ENCODE peak calls at places on chromosomes 12 and 14, in five cellular contexts. B is sigmoid colon; K is GM23338; H is A549; P is naive thymus-derived CD4-positive, alpha-beta T cell. U is an unnamed sample.

GRCh38 chr14:44030963-44031362 is 476.1 kb downstream of the FSCB start:
- DNase-seq in P (no peak), B (no peak), K (peak; percentile 21), H (no peak), U (no peak)

GRCh38 chr12:23525450-23526072 is 423.9 kb downstream of the SOX5 start:
- DNase-seq in K (no peak), P (no peak), B (no peak), H (no peak), U (peak; percentile 39)

GRCh38 chr14:90288646-90289355 is 32.4 kb downstream of the PSMC1 start:
- DNase-seq in H (no peak), P (no peak), K (no peak), B (no peak), U (no peak)

GRCh38 chr14:60266021-60266937 is 17.3 kb downstream of the PPM1A start:
- DNase-seq in P (peak; percentile 16), K (peak; percentile 74), B (no peak), H (peak; percentile 16), U (no peak)

GRCh38 chr14:51168220-51168613 is 71.8 kb upstream of the TMX1 start:
- DNase-seq in K (no peak), B (no peak), H (no peak), P (no peak), U (no peak)

GRCh38 chr14:59343585-59343984 is 121.6 kb downstream of the GPR135 start:
- DNase-seq in K (no peak), B (no peak), P (no peak), H (no peak), U (no peak)

GRCh38 chr12:19654630-19655384 is 215.5 kb downstream of the AEBP2 start:
- DNase-seq in P (no peak), K (no peak), B (no peak), H (no peak), U (no peak)

GRCh38 chr14:91368681-91369416 is 48.8 kb downstream of the CCDC88C start:
- DNase-seq in P (no peak), B (no peak), H (no peak), K (no peak), U (no peak)

GRCh38 chr14:51410846-51411245 is 170.8 kb downstream of the TMX1 start:
- DNase-seq in P (no peak), B (no peak), H (no peak), K (no peak), U (no peak)

GRCh38 chr14:85991156-85991555 is 461.2 kb downstream of the FLRT2 start:
- DNase-seq in H (no peak), P (no peak), K (no peak), B (no peak), U (no peak)

GRCh38 chr14:54565236-54566151 is 1.4 kb upstream of the SAMD4A start:
- DNase-seq in H (peak; percentile 88), P (peak; percentile 75), K (peak; percentile 90), B (peak; percentile 99), U (no peak)

GRCh38 chr14:44372807-44373497 is 134.1 kb downstream of the FSCB start:
- DNase-seq in P (no peak), H (no peak), K (no peak), B (no peak), U (no peak)

GRCh38 chr14:55353686-55354467 is 57.8 kb downstream of the ATG14 start:
- DNase-seq in B (no peak), H (no peak), P (peak; percentile 53), K (no peak), U (no peak)

DNA sequence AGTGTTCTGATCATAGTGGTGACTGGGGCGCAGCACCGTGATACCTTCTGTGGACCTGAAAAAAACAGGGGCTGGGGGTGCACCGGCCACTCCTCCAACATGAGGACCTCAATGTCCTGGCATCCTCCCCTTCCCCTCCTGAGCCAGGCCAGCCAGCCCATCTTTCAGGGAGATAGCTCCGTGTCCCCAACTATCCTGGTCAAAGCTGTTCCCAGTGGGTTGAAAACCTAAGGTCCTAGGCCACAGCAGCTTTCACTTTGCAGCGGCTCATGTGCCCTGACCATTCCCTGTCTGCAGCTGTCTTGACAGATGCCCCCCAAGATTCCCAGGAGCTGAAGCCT is 75.7 kb downstream of the BCL11B start:
- DNase-seq in K (no peak), B (no peak), H (no peak), P (no peak), U (no peak)
- H3K27ac ChIP-seq in K (no peak overlapping the region), B (no peak overlapping the region), H (no peak overlapping the region), P (peak overlapping the region; percentile 85), U (no peak overlapping the region)

GRCh38 chr12:4443616-4444015 is 2.0 kb downstream of the FGF6 start:
- DNase-seq in H (no peak), P (no peak), B (no peak), K (no peak), U (no peak)
- H3K27ac ChIP-seq in H (no peak overlapping the region), P (no peak overlapping the region), B (no peak overlapping the region), K (no peak overlapping the region), U (no peak overlapping the region)

DNA sequence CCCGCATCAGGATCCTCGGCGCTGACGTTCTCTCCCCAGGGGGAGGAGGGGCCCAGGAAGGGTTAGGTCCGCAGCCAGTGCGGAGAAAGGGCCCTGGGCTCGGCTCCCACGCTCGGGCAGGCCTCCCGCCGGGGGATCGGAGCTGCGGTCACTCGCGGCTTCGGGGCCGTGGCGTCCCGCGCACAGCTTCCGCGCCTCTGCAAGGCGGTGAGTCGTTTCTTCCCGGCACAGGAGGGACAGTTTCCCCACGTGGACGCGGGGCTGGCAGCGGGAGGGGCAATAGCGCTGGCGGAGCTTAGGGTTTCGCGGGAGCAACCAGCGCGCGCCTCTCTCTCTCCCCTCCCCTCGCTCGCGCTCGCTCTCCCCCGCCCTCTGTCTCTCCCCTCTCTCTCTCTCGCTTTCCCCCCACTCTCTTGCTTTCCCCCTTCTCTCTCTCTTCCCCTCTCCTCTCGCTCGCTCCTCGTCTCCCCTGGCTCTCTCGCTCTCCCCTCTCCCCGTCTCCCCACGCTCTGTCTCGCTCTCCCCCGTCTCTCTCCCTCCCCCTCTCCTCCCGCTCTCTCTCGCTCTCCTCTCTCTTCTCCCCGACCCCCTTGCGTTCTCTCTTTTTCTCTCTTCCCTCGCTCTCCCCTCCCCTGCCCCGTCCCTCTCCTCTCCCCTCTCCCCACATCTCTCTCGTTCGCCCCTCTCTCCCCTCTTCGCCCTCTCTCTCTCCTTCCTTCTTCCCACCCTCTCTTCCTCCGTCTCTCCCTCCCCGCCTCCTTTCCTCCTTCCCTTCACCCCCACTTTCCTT is 12.8 kb upstream of the MAP3K9 start:
- DNase-seq in K (peak; percentile 77), H (peak; percentile 62), P (peak; percentile 39), B (peak; percentile 76), U (no peak)
- H3K27ac ChIP-seq in K (peak overlapping the region; percentile 32), H (peak overlapping the region; percentile 89), P (peak overlapping the region; percentile 33), B (peak overlapping the region; percentile 36), U (no peak overlapping the region)

GRCh38 chr14:49897965-49898364 is 5.1 kb downstream of the ARF6 start:
- DNase-seq in K (no peak), H (no peak), P (no peak), B (no peak), U (no peak)

GRCh38 chr14:49896956-49897355 is 4.1 kb downstream of the ARF6 start:
- DNase-seq in B (no peak), H (no peak), K (no peak), P (no peak), U (no peak)

GRCh38 chr14:49897414-49897813 is 4.5 kb downstream of the ARF6 start:
- DNase-seq in K (no peak), H (no peak), P (no peak), B (no peak), U (no peak)

GRCh38 chr14:49893309-49894213 is 679 bp downstream of the ARF6 start:
- DNase-seq in K (peak; percentile 22), H (peak; percentile 21), B (peak; percentile 84), P (peak; percentile 79), U (no peak)

DNA sequence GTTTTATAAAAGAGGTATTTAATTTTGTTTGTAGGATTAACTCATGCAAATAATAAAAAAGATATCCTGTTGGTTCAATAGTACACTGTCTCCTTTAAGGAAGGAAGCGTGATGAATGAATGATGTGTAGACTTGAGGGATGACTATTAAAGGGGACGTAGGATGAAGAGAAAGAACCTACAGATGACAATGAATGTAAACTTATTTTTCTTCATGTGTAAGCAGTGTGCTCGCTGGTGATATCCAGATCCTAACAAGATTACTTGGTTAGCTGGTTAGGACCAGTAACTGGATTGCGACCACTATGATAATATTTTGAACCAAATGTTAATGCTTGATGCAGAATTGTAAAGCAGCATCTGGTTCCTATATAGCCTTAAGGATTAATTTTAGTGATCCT is 2.6 kb downstream of the ARF6 start:
- DNase-seq in K (no peak), H (no peak), B (no peak), P (no peak), U (no peak)
- H3K27ac ChIP-seq in K (no peak overlapping the region), H (peak overlapping the region; percentile 96), B (peak overlapping the region; percentile 98), P (peak overlapping the region; percentile 97), U (peak overlapping the region; percentile 98)

DNA sequence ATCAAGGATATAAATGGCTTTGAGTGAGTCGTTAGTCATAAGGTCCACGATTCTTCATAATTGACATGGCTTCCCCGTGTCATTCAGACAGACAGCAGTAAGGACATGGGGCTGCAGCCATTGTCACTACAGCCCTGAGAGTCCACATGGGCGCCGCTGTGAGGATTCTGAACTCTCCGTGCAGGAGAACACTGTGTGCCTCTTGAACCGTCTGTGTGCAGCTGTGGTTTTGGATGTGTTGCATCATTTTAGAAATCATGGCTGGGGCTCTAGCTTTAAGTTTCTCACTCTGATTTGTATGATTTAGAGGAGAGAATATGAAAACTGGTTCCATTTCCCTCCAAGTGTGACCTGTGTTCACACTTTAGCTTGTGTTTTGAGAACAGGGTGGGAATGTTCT is 47.2 kb downstream of the NPAS3 start:
- DNase-seq in K (no peak), P (no peak), B (peak; percentile 72), H (no peak), U (no peak)
- H3K27ac ChIP-seq in K (no peak overlapping the region), P (no peak overlapping the region), B (no peak overlapping the region), H (no peak overlapping the region), U (no peak overlapping the region)

GRCh38 chr12:124761876-124762275 is 101.8 kb downstream of the SCARB1 start:
- DNase-seq in B (no peak), K (no peak), P (no peak), H (no peak), U (no peak)

GRCh38 chr12:124762384-124762783 is 101.3 kb downstream of the SCARB1 start:
- DNase-seq in H (no peak), K (no peak), P (no peak), B (no peak), U (no peak)

GRCh38 chr12:124760548-124760947 is 103.1 kb downstream of the SCARB1 start:
- DNase-seq in H (no peak), P (no peak), B (no peak), K (no peak), U (no peak)

GRCh38 chr12:124759841-124760508 is 103.7 kb downstream of the SCARB1 start:
- DNase-seq in B (no peak), P (no peak), H (no peak), K (no peak), U (no peak)

DNA sequence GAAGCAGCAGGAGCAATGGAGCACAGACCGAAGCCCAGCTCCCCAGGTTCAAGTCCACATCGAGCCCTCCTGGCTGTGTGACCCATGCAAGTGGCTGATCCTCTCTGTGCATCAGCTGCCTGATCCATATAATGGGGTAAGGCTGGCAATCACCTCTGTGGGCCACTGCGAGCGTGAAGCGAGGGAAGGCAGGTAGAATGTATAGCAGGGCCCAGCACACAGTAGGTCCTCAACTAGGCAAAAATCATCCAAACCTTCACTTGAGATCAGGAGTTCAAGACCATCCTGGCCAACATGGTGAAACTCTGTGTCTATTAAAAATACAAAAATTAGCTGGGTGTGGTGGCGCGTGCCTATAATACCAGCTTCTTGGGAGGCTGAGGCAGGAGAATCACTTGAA is 102.6 kb downstream of the SCARB1 start:
- DNase-seq in B (no peak), P (no peak), H (no peak), K (no peak), U (no peak)
- H3K27ac ChIP-seq in B (no peak overlapping the region), P (no peak overlapping the region), H (no peak overlapping the region), K (no peak overlapping the region), U (no peak overlapping the region)